ENCODE peak calls at places on chromosomes 7 and 10, in seven cellular contexts. I is AG09309, L is choroid plexus epithelial cell, V is mesothelial cell of epicardium, T is heart right ventricle, M is OCI-LY7, J is GM12865. O is an unnamed sample.

GRCh38 chr7:25303380-25304321 is 75.4 kb upstream of the NPVF start:
- DNase-seq in I (no peak), L (peak; percentile 11), V (no peak), T (no peak), M (no peak), J (peak; percentile 38), O (no peak)

GRCh38 chr10:9579110-9579705 is 1438.5 kb upstream of the CELF2 start:
- DNase-seq in I (no peak), L (no peak), V (no peak), T (no peak), M (no peak), J (no peak), O (no peak)

GRCh38 chr7:71165708-71166107 is 33.8 kb downstream of the GALNT17 start:
- DNase-seq in I (no peak), L (no peak), V (no peak), T (no peak), M (no peak), J (no peak), O (no peak)

GRCh38 chr10:117421985-117422384 is 46.7 kb upstream of the PDZD8 start:
- DNase-seq in I (no peak), L (no peak), V (no peak), T (no peak), M (no peak), J (no peak), O (no peak)

GRCh38 chr7:150448789-150449147 is 1.7 kb upstream of the GIMAP8 start:
- DNase-seq in I (no peak), L (peak; percentile 74), V (peak; percentile 36), T (peak; percentile 76), M (peak; percentile 65), J (peak; percentile 91), O (peak; percentile 80)

GRCh38 chr7:2757904-2758672 is 70.1 kb downstream of the AMZ1 start:
- DNase-seq in I (peak; percentile 97), L (peak; percentile 98), V (no peak), T (no peak), M (no peak), J (peak; percentile 89), O (no peak)

GRCh38 chr10:33027088-33027487 is 69.1 kb upstream of the ITGB1 start:
- DNase-seq in I (no peak), L (no peak), V (no peak), T (no peak), M (no peak), J (no peak), O (no peak)

GRCh38 chr10:3805791-3806381 is 20.9 kb upstream of the KLF6 start:
- DNase-seq in I (no peak), L (peak; percentile 87), V (no peak), T (peak; percentile 24), M (peak; percentile 93), J (peak; percentile 75), O (no peak)

GRCh38 chr10:48389272-48389671 is 82.8 kb downstream of the MAPK8 start:
- DNase-seq in I (no peak), L (no peak), V (no peak), T (no peak), M (no peak), J (no peak), O (no peak)

GRCh38 chr10:68792115-68792514 is 35.2 kb upstream of the STOX1 start:
- DNase-seq in I (no peak), L (peak; percentile 56), V (no peak), T (no peak), M (peak; percentile 5), J (no peak), O (no peak)
- TF ChIP-seq CTCF in I (no peak), L (peak; percentile 40), V (no peak), T (peak; percentile 19), M (peak; percentile 63), J (no peak), O (peak; percentile 52)

DNA sequence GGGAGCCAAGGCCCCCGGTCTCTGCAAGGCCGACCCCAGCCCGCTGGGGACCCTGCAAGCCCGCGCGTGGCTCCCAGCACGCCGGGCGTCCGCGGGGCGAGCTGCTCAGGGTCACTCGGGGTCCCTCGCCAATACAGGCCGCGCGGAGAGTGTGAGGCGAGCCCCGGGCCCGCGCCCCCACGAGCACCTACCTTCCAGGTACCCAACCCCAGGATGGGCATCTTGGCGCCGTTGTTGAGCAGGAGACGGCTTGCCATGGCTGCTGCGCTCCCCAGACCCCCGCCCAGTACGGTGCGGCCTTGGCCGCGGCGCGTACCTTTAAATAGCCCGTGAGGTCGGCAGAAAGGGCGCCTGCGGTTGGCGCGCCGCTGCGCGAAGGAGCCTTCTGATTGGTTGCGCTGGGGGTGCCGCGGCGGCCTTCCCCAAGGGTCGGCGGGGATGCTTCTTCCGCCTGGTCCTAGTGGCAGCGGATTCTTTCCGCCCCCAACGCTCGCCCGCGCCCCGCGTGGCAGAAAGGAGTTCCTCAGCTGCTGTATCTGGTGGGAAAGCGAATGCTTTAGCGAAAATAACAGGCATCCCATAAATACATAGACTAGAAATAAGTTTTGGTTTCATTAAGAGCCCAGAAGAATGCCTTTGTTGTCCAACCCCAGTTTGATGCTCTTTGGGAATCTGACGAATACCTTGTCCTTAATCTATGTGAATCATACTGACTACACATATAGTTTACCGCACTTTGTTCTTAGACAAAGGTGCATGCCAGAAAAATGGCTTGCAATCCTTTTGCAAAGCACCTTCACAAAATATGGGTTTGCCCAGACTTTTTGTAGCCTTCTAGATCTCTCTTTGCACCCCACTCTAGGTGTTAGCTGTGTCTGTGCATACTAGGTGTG is at the start of gene AKR1B1:
- DNase-seq in I (peak; percentile 64), L (peak; percentile 93), V (peak; percentile 72), T (peak; percentile 92), M (peak; percentile 96), J (peak; percentile 96), O (peak; percentile 93)
- TF ChIP-seq CTCF in I (peak; percentile 73), L (peak; percentile 71), V (no peak), T (peak; percentile 73), M (peak; percentile 77), J (peak; percentile 70), O (peak; percentile 78)

GRCh38 chr10:12707461-12708185 is 293.9 kb downstream of the CCDC3 start:
- DNase-seq in I (peak; percentile 91), L (peak; percentile 97), V (no peak), T (no peak), M (peak; percentile 22), J (peak; percentile 48), O (no peak)
- TF ChIP-seq CTCF in I (peak; percentile 61), L (peak; percentile 54), V (peak; percentile 61), T (peak; percentile 53), M (peak; percentile 70), J (peak; percentile 39), O (peak; percentile 73)

GRCh38 chr10:130246113-130246512 is 109.9 kb downstream of the GLRX3 start:
- DNase-seq in I (no peak), L (no peak), V (no peak), T (no peak), M (no peak), J (no peak), O (peak; percentile 11)
- TF ChIP-seq CTCF in I (no peak), L (no peak), V (no peak), T (no peak), M (no peak), J (no peak), O (no peak)

GRCh38 chr7:140675726-140676125 is 3.0 kb downstream of the ADCK2 start:
- DNase-seq in I (no peak), L (no peak), V (no peak), T (no peak), M (peak; percentile 17), J (no peak), O (no peak)

GRCh38 chr7:140673770-140674155 is 1.0 kb downstream of the ADCK2 start:
- DNase-seq in I (no peak), L (no peak), V (no peak), T (no peak), M (peak; percentile 36), J (no peak), O (no peak)

GRCh38 chr7:140676303-140676702 is 3.6 kb downstream of the ADCK2 start:
- DNase-seq in I (no peak), L (no peak), V (no peak), T (no peak), M (peak; percentile 77), J (peak; percentile 60), O (no peak)

GRCh38 chr7:140674356-140674800 is 1.6 kb downstream of the ADCK2 start:
- DNase-seq in I (no peak), L (no peak), V (no peak), T (no peak), M (peak; percentile 92), J (peak; percentile 50), O (no peak)

GRCh38 chr7:140674899-140675701 is 2.4 kb downstream of the ADCK2 start:
- DNase-seq in I (no peak), L (peak; percentile 67), V (no peak), T (no peak), M (peak; percentile 40), J (no peak), O (no peak)
- TF ChIP-seq CTCF in I (peak; percentile 53), L (peak; percentile 73), V (no peak), T (peak; percentile 63), M (peak; percentile 79), J (no peak), O (peak; percentile 58)

GRCh38 chr10:24706479-24707118 is 17.1 kb downstream of the ARHGAP21 start:
- DNase-seq in I (peak; percentile 83), L (peak; percentile 98), V (no peak), T (no peak), M (no peak), J (no peak), O (no peak)

GRCh38 chr10:24701447-24701846 is 22.2 kb downstream of the ARHGAP21 start:
- DNase-seq in I (no peak), L (peak; percentile 75), V (no peak), T (no peak), M (no peak), J (peak; percentile 68), O (no peak)

GRCh38 chr10:24700911-24701310 is 22.8 kb downstream of the ARHGAP21 start:
- DNase-seq in I (no peak), L (no peak), V (no peak), T (no peak), M (no peak), J (no peak), O (no peak)

GRCh38 chr10:24707445-24707844 is 16.2 kb downstream of the ARHGAP21 start:
- DNase-seq in I (no peak), L (no peak), V (no peak), T (no peak), M (no peak), J (no peak), O (no peak)

GRCh38 chr10:24703700-24704099 is 20.0 kb downstream of the ARHGAP21 start:
- DNase-seq in I (peak; percentile 77), L (peak; percentile 85), V (no peak), T (no peak), M (no peak), J (no peak), O (no peak)
- TF ChIP-seq CTCF in I (no peak), L (no peak), V (no peak), T (no peak), M (no peak), J (no peak), O (no peak)

DNA sequence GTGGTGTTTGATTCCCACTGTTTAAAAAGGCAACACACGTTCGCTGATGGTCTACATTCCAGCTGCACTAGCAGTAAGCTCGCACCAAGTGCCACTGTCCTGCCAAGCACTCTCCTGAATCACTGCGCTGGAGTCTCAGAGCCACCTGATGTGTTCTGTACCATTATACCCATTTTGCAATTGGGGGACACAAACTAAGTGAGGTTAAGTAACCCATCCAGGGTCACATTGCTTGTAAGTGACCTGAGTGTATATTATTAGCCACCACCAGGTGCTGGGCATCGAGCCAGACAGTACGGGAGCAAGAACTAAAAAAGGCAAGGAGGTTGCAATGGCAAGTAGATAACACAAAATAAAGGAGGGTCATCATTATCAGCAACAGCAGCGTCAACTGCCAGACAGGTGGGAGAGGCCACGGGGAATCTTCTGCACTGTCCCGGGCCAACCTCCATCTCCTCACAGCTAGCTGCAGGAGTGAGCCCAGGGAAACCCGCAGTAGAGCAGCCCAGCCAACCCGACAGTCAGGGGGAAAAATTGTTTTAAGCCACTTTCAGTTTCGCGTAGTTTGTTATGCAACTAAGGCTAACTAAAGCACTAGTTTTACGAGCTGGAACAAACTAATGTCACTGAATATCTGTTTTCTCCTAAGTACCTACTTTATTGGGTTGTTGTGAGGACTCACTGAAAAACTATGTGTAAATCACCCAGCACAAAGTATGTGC is 712 bp upstream of the CPVL start:
- DNase-seq in I (peak; percentile 28), L (no peak), V (no peak), T (peak; percentile 23), M (no peak), J (no peak), O (no peak)
- TF ChIP-seq CTCF in I (no peak), L (no peak), V (peak; percentile 12), T (no peak), M (no peak), J (no peak), O (peak; percentile 56)

O was measured in type B pancreatic cell.